ENCODE peak calls at places on chromosomes 3 and 15, in ten cellular contexts. R, H, J, P, I, U, X, V, D and T are unnamed samples.

GRCh38 chr3:31553258-31553657 is 20.5 kb downstream of the STT3B start:
- DNase-seq in R (no peak), H (no peak), J (no peak), P (no peak), I (no peak), U (no peak), X (no peak), V (no peak), D (no peak), T (no peak)

GRCh38 chr3:94246136-94246535 is 183.3 kb downstream of the NSUN3 start:
- DNase-seq in R (no peak), H (no peak), J (no peak), P (no peak), I (no peak), U (no peak), X (no peak), V (no peak), D (no peak), T (no peak)

GRCh38 chr15:96326551-96327154 is 3.8 kb upstream of the NR2F2 start:
- DNase-seq in R (peak), H (no peak), J (peak), P (no peak), I (no peak), U (no peak), X (no peak), V (no peak), D (no peak), T (no peak)

GRCh38 chr3:129661766-129662165 is 55.3 kb upstream of the PLXND1 start:
- DNase-seq in R (no peak), H (no peak), J (no peak), P (no peak), I (no peak), U (no peak), X (no peak), V (no peak), D (no peak), T (no peak)

GRCh38 chr3:159978353-159978752 is 10.3 kb upstream of the IL12A start:
- DNase-seq in R (no peak), H (no peak), J (no peak), P (no peak), I (no peak), U (no peak), X (no peak), V (no peak), D (no peak), T (peak)

GRCh38 chr15:78325092-78325843 is 14.9 kb upstream of the CRABP1 start:
- DNase-seq in R (no peak), H (no peak), J (no peak), P (no peak), I (no peak), U (no peak), X (no peak), V (no peak), D (no peak), T (no peak)

GRCh38 chr3:13420051-13420816 is at the start of gene NUP210:
- DNase-seq in R (peak), H (peak), J (peak), P (peak), I (peak), U (peak), X (no peak), V (peak), D (no peak), T (peak)

GRCh38 chr3:184505479-184505878 is 56.1 kb upstream of the EPHB3 start:
- DNase-seq in R (no peak), H (no peak), J (no peak), P (no peak), I (no peak), U (no peak), X (no peak), V (no peak), D (no peak), T (no peak)

GRCh38 chr15:40358492-40359353 is 704 bp downstream of the DISP2 start:
- DNase-seq in R (no peak), H (no peak), J (no peak), P (peak), I (no peak), U (peak), X (no peak), V (peak), D (no peak), T (no peak)

GRCh38 chr15:36156855-36157521 is 422.4 kb upstream of the CDIN1 start:
- DNase-seq in R (no peak), H (no peak), J (no peak), P (no peak), I (no peak), U (no peak), X (no peak), V (no peak), D (no peak), T (no peak)

GRCh38 chr15:82566690-82567089 is 26.4 kb upstream of the RPS17 start:
- DNase-seq in R (no peak), H (no peak), J (no peak), P (no peak), I (no peak), U (no peak), X (no peak), V (no peak), D (no peak), T (no peak)

GRCh38 chr3:151925419-151925818 is 52.0 kb downstream of the SUCNR1 start:
- DNase-seq in R (no peak), H (no peak), J (no peak), P (no peak), I (no peak), U (no peak), X (no peak), V (no peak), D (no peak), T (no peak)

GRCh38 chr3:124783696-124784095 is 53.4 kb downstream of the UMPS start:
- DNase-seq in R (no peak), H (no peak), J (no peak), P (no peak), I (no peak), U (no peak), X (no peak), V (no peak), D (no peak), T (no peak)

GRCh38 chr3:11367116-11367781 is 95.1 kb downstream of the ATG7 start:
- DNase-seq in R (no peak), H (peak), J (no peak), P (no peak), I (no peak), U (no peak), X (no peak), V (no peak), D (no peak), T (no peak)

GRCh38 chr15:51681303-51681963 is at the start of gene SCG3:
- DNase-seq in R (peak), H (peak), J (peak), P (peak), I (peak), U (peak), X (peak), V (peak), D (peak), T (peak)

GRCh38 chr3:42822828-42823227 is 13.6 kb downstream of the ACKR2 start:
- DNase-seq in R (no peak), H (no peak), J (no peak), P (no peak), I (no peak), U (no peak), X (no peak), V (no peak), D (no peak), T (no peak)

GRCh38 chr3:132347095-132347494 is 29.9 kb downstream of the ACP3 start:
- DNase-seq in R (no peak), H (no peak), J (no peak), P (no peak), I (no peak), U (no peak), X (no peak), V (no peak), D (peak), T (no peak)

GRCh38 chr3:122660575-122660974 is 20.1 kb upstream of the PARP14 start:
- DNase-seq in R (no peak), H (peak), J (no peak), P (no peak), I (no peak), U (no peak), X (no peak), V (no peak), D (no peak), T (no peak)

GRCh38 chr3:119662604-119663377 is 2.4 kb upstream of the POPDC2 start:
- DNase-seq in R (no peak), H (no peak), J (no peak), P (no peak), I (no peak), U (no peak), X (no peak), V (no peak), D (no peak), T (no peak)

GRCh38 chr3:15797600-15798303 is at the start of gene ANKRD28:
- DNase-seq in R (no peak), H (peak), J (no peak), P (no peak), I (no peak), U (no peak), X (no peak), V (no peak), D (peak), T (no peak)

GRCh38 chr3:102525624-102526023 is 90.8 kb downstream of the ZPLD1 start:
- DNase-seq in R (no peak), H (no peak), J (no peak), P (no peak), I (no peak), U (no peak), X (no peak), V (no peak), D (no peak), T (peak)

GRCh38 chr3:195080571-195081141 is 190.3 kb downstream of the XXYLT1 start:
- DNase-seq in R (peak), H (peak), J (no peak), P (no peak), I (no peak), U (no peak), X (no peak), V (no peak), D (no peak), T (no peak)

GRCh38 chr3:152961323-152961722 is 126.4 kb downstream of the P2RY1 start:
- DNase-seq in R (no peak), H (peak), J (peak), P (no peak), I (no peak), U (no peak), X (no peak), V (no peak), D (no peak), T (peak)